ENCODE peak calls at places on chromosomes 5 and 9, in nine cellular contexts. C is cardiac fibroblast; Q is HCT116; D is GM13976; E is CD4-positive, alpha-beta T cell; O is endothelial cell; W is mucosa of descending colon; I is uterus; A is H9. R is an unnamed sample.

GRCh38 chr5:964821-965220 is 43.8 kb upstream of the NKD2 start:
- DNase-seq in A (no peak), Q (no peak), D (no peak), O (no peak), C (no peak), I (no peak), E (no peak), W (peak; percentile 48), R (no peak)

GRCh38 chr9:549425-549997 is 292.0 kb upstream of the DMRT1 start:
- DNase-seq in W (no peak), O (peak; percentile 14), I (no peak), C (no peak), A (no peak), E (no peak), D (no peak), Q (no peak), R (no peak)

GRCh38 chr9:18448101-18448500 is 25.9 kb upstream of the ADAMTSL1 start:
- DNase-seq in I (no peak), Q (no peak), D (no peak), O (no peak), A (no peak), E (no peak), C (no peak), W (no peak), R (no peak)

GRCh38 chr9:89922099-89922498 is 317.3 kb downstream of the GADD45G start:
- DNase-seq in I (no peak), W (no peak), Q (no peak), C (no peak), D (no peak), A (no peak), E (no peak), O (no peak), R (peak; percentile 36)

GRCh38 chr9:83266618-83267543 is 203.9 kb upstream of the RASEF start:
- DNase-seq in D (no peak), W (no peak), C (peak; percentile 46), Q (no peak), A (no peak), E (no peak), I (peak; percentile 32), O (peak; percentile 25), R (no peak)

GRCh38 chr5:141560725-141561483 is 57.9 kb downstream of the DIAPH1 start:
- DNase-seq in Q (peak; percentile 59), I (peak; percentile 96), W (peak; percentile 69), C (peak; percentile 99), D (no peak), A (peak; percentile 95), O (peak; percentile 75), E (no peak), R (peak; percentile 79)

GRCh38 chr5:109315245-109315644 is 94.5 kb downstream of the PJA2 start:
- DNase-seq in E (no peak), Q (no peak), C (no peak), O (no peak), A (no peak), D (no peak), W (no peak), I (no peak), R (no peak)

GRCh38 chr9:95551406-95551805 is 34.6 kb upstream of the PTCH1 start:
- DNase-seq in E (no peak), D (no peak), Q (no peak), A (no peak), O (no peak), I (no peak), W (no peak), C (no peak), R (no peak)

GRCh38 chr5:23461576-23461975 is 45.8 kb upstream of the PRDM9 start:
- DNase-seq in C (no peak), Q (no peak), D (no peak), E (no peak), W (no peak), A (no peak), O (no peak), I (no peak), R (no peak)

GRCh38 chr5:21654-22233 is 70.2 kb upstream of the PLEKHG4B start:
- DNase-seq in D (no peak), E (no peak), Q (peak; percentile 38), A (no peak), W (no peak), O (no peak), I (no peak), C (peak; percentile 6), R (no peak)

GRCh38 chr9:37408933-37409710 is 13.4 kb upstream of the GRHPR start:
- DNase-seq in I (no peak), W (peak; percentile 82), A (no peak), Q (no peak), O (no peak), D (peak; percentile 85), C (no peak), E (peak; percentile 36), R (no peak)

GRCh38 chr5:157965040-157965439 is 106.1 kb upstream of the CLINT1 start:
- DNase-seq in Q (no peak), A (no peak), C (no peak), I (no peak), O (no peak), D (no peak), W (no peak), E (no peak), R (no peak)

GRCh38 chr5:105503950-105504349 is 1941.4 kb upstream of the NUDT12 start:
- DNase-seq in C (peak; percentile 1), W (no peak), Q (no peak), E (no peak), A (no peak), I (no peak), D (no peak), O (no peak), R (no peak)

GRCh38 chr5:147234825-147235635 is at the start of gene STK32A:
- DNase-seq in Q (no peak), C (peak; percentile 20), A (peak; percentile 91), E (no peak), W (peak; percentile 57), D (no peak), O (peak; percentile 48), I (peak; percentile 36), R (peak; percentile 69)

GRCh38 chr5:39459091-39459490 is 34.3 kb upstream of the DAB2 start:
- DNase-seq in O (no peak), I (no peak), D (no peak), E (no peak), Q (no peak), A (no peak), W (no peak), C (peak; percentile 85), R (no peak)

GRCh38 chr5:132469380-132470372 is 20.9 kb downstream of the IRF1 start:
- DNase-seq in O (no peak), E (no peak), I (peak; percentile 15), A (no peak), C (peak; percentile 42), D (no peak), W (no peak), Q (no peak), R (no peak)
- TF ChIP-seq CTCF in O (no peak), E (no peak), I (no peak), A (no peak), C (no peak), D (no peak), W (no peak), Q (peak; percentile 24), R (no peak)

DNA sequence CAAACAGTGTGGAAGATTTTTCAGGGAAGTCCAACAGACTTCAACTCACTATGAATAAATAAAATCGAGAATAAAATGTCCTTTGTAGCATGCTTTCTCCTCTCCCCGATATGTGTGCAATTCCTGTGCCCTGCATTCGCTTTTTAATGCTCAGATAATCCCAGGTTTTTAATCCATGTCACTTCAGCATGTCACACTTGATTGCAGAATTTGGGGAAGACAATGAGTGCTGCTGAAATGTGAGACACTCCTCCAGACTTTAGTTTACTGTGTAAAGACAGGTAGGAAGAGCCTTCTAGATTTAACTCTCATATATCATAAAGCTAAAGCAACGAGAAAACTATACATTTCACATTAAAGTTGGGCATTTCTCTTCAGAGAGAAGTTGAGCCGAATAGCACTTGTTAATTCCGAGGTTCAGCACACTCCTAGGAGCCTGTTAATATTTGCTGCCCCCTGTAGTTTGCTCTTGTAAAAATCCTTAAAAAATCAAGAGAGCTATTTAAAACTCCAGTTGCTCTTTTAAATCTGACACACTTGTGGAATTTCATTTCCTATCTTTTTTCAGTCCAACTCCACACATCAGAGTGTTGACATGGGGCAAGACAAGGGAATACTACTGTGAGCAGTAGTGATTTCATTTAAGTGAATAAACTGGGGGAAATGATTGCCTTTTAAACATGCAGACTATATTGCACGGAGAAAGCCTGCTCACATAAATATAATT is 1096.1 kb upstream of the DMAC1 start:
- DNase-seq in O (peak; percentile 6), Q (no peak), W (no peak), D (peak; percentile 15), C (peak; percentile 61), E (no peak), I (no peak), A (no peak), R (no peak)
- TF ChIP-seq CTCF in O (peak; percentile 64), Q (no peak), W (no peak), D (peak; percentile 10), C (peak; percentile 54), E (no peak), I (peak; percentile 55), A (peak; percentile 74), R (peak; percentile 66)

GRCh38 chr9:118595719-118596305 is 773.4 kb downstream of the BRINP1 start:
- DNase-seq in O (peak; percentile 48), I (no peak), D (no peak), A (peak; percentile 71), Q (no peak), W (no peak), C (peak; percentile 5), E (no peak), R (peak; percentile 43)
- TF ChIP-seq CTCF in O (no peak), I (no peak), D (no peak), A (peak; percentile 77), Q (no peak), W (no peak), C (peak; percentile 37), E (no peak), R (no peak)

GRCh38 chr9:108884701-108885100 is 22.6 kb downstream of the ACTL7A start:
- DNase-seq in E (no peak), Q (no peak), O (no peak), I (no peak), W (no peak), D (no peak), A (no peak), C (no peak), R (no peak)

GRCh38 chr9:108885643-108886348 is 23.7 kb downstream of the ACTL7A start:
- DNase-seq in Q (peak; percentile 2), A (no peak), C (peak; percentile 89), I (no peak), E (no peak), W (no peak), O (no peak), D (peak; percentile 71), R (no peak)

GRCh38 chr9:108894225-108894997 is 32.3 kb downstream of the ACTL7A start:
- DNase-seq in D (no peak), W (no peak), I (no peak), C (no peak), E (no peak), Q (no peak), O (no peak), A (no peak), R (no peak)

GRCh38 chr9:108889649-108890067 is 27.6 kb downstream of the ACTL7A start:
- DNase-seq in I (no peak), O (no peak), D (no peak), A (no peak), C (peak; percentile 55), Q (peak; percentile 3), W (no peak), E (no peak), R (no peak)
- TF ChIP-seq CTCF in I (peak; percentile 7), O (no peak), D (no peak), A (no peak), C (peak; percentile 32), Q (no peak), W (no peak), E (no peak), R (no peak)